ENCODE peak calls at places on chromosomes 1 and 21, in four cellular contexts. X is NCI-H1105; J is left ventricle myocardium inferior; T is activated CD4-positive, alpha-beta T cell treated with anti-CD3 and anti-CD28 coated beads for 4 hours. Q is an unnamed sample.

GRCh38 chr1:38990746-38991637 is at the start of gene AKIRIN1:
- DNase-seq in X (peak), J (peak), T (peak), Q (peak)

GRCh38 chr1:167797005-167797404 is 75.2 kb downstream of the MPZL1 start:
- DNase-seq in X (no peak), J (peak), T (no peak), Q (peak)

GRCh38 chr1:158095737-158096335 is 84.9 kb upstream of the CD1D start:
- DNase-seq in X (no peak), J (no peak), T (no peak), Q (no peak)

GRCh38 chr1:48687271-48688045 is 89.2 kb downstream of the BEND5 start:
- DNase-seq in X (no peak), J (no peak), T (no peak), Q (no peak)

GRCh38 chr1:43143441-43143888 is 28.6 kb downstream of the EBNA1BP2 start:
- DNase-seq in X (no peak), J (no peak), T (no peak), Q (no peak)

GRCh38 chr1:11339346-11340247 is 66.6 kb downstream of the UBIAD1 start:
- DNase-seq in X (peak), J (no peak), T (no peak), Q (no peak)

GRCh38 chr1:74161494-74161893 is 36.5 kb downstream of the LRRIQ3 start:
- DNase-seq in X (no peak), J (no peak), T (no peak), Q (no peak)

GRCh38 chr1:91622586-91622985 is 121.9 kb downstream of the CDC7 start:
- DNase-seq in X (no peak), J (peak), T (no peak), Q (peak)

GRCh38 chr1:119962296-119962968 is 66.1 kb upstream of the ADAM30 start:
- DNase-seq in X (no peak), J (no peak), T (no peak), Q (no peak)

GRCh38 chr1:197955486-197956394 is 38.6 kb downstream of the LHX9 start:
- DNase-seq in X (no peak), J (no peak), T (no peak), Q (no peak)

GRCh38 chr1:69814926-69815325 is 247.2 kb downstream of the LRRC7 start:
- DNase-seq in X (no peak), J (no peak), T (no peak), Q (no peak)

GRCh38 chr1:52641307-52641706 is 8.3 kb downstream of the SHISAL2A start:
- DNase-seq in X (no peak), J (no peak), T (no peak), Q (no peak)

GRCh38 chr1:8471451-8471850 is 153.5 kb downstream of the SLC45A1 start:
- DNase-seq in X (no peak), J (no peak), T (no peak), Q (no peak)

GRCh38 chr21:45372732-45373355 is 32.1 kb upstream of the COL18A1 start:
- DNase-seq in X (no peak), J (peak), T (no peak), Q (no peak)

GRCh38 chr1:176987016-176987415 is 177.5 kb downstream of the ASTN1 start:
- DNase-seq in X (no peak), J (no peak), T (no peak), Q (no peak)

GRCh38 chr1:172134087-172134731 is 286.3 kb upstream of the C1orf105 start:
- DNase-seq in X (no peak), J (no peak), T (no peak), Q (no peak)

GRCh38 chr1:153345187-153346066 is 3.2 kb downstream of the PGLYRP4 start:
- DNase-seq in X (no peak), J (no peak), T (no peak), Q (peak)

GRCh38 chr1:41580021-41580420 is 95.5 kb upstream of the EDN2 start:
- DNase-seq in X (no peak), J (no peak), T (no peak), Q (no peak)

GRCh38 chr1:119784127-119784781 is 15.5 kb upstream of the HMGCS2 start:
- DNase-seq in X (no peak), J (peak), T (no peak), Q (peak)

GRCh38 chr1:27652505-27652904 is 17.5 kb upstream of the FGR start:
- DNase-seq in X (no peak), J (no peak), T (no peak), Q (no peak)

GRCh38 chr1:8202182-8202905 is 115.6 kb upstream of the SLC45A1 start:
- DNase-seq in X (no peak), J (peak), T (no peak), Q (peak)

GRCh38 chr1:34800214-34800613 is 7.4 kb downstream of the GJA4 start:
- DNase-seq in X (no peak), J (no peak), T (no peak), Q (no peak)

GRCh38 chr1:55317673-55318072 is 102.5 kb upstream of the USP24 start:
- DNase-seq in X (no peak), J (no peak), T (no peak), Q (no peak)

GRCh38 chr1:227869851-227870305 is 54.4 kb downstream of the PRSS38 start:
- DNase-seq in X (no peak), J (no peak), T (no peak), Q (no peak)

GRCh38 chr1:228021526-228022030 is 14.8 kb downstream of the WNT3A start:
- DNase-seq in X (no peak), J (no peak), T (no peak), Q (no peak)

GRCh38 chr21:45891388-45892155 is 90.0 kb upstream of the COL6A1 start:
- DNase-seq in X (no peak), J (no peak), T (no peak), Q (no peak)

GRCh38 chr21:37855568-37856391 is 60.5 kb downstream of the KCNJ6 start:
- DNase-seq in X (no peak), J (no peak), T (no peak), Q (no peak)

GRCh38 chr1:78092686-78093085 is 46.9 kb downstream of the GIPC2 start:
- DNase-seq in X (no peak), J (no peak), T (no peak), Q (no peak)

GRCh38 chr1:230699716-230700115 is 14.2 kb downstream of the AGT start:
- DNase-seq in X (no peak), J (no peak), T (no peak), Q (no peak)

Q was measured in prostate gland.